ENCODE peak calls at places on chromosomes 4 and X, in four cellular contexts. One of them, this sample, is unnamed.

GRCh38 chrX:153662266-153662665 is 11.3 kb downstream of the PNCK start:
- DNase-seq in activated B cell treated with CpG ODN at 0.5 μM for 24 hours: peak; percentile 44
- DNase-seq in glutamatergic neuron: peak; percentile 47
- DNase-seq in H9: peak; percentile 80
- DNase-seq in this sample: peak; percentile 74

GRCh38 chr4:180923476-180923875 is 1319.7 kb upstream of the TENM3 start:
- DNase-seq in glutamatergic neuron: no peak
- DNase-seq in activated B cell treated with CpG ODN at 0.5 μM for 24 hours: no peak
- DNase-seq in H9: no peak
- DNase-seq in this sample: no peak

GRCh38 chr4:40399578-40399977 is 64.4 kb downstream of the CHRNA9 start:
- DNase-seq in glutamatergic neuron: no peak
- DNase-seq in H9: no peak
- DNase-seq in activated B cell treated with CpG ODN at 0.5 μM for 24 hours: no peak
- DNase-seq in this sample: no peak

GRCh38 chr4:38071801-38072567 is 111.8 kb downstream of the PTTG2 start:
- DNase-seq in glutamatergic neuron: no peak
- DNase-seq in activated B cell treated with CpG ODN at 0.5 μM for 24 hours: no peak
- DNase-seq in H9: no peak
- DNase-seq in this sample: no peak

GRCh38 chr4:110733901-110734300 is 111.0 kb upstream of the PITX2 start:
- DNase-seq in H9: no peak
- DNase-seq in activated B cell treated with CpG ODN at 0.5 μM for 24 hours: no peak
- DNase-seq in glutamatergic neuron: no peak
- DNase-seq in this sample: no peak

GRCh38 chr4:568351-568652 is 7.8 kb downstream of the TMEM271 start:
- DNase-seq in H9: no peak
- DNase-seq in activated B cell treated with CpG ODN at 0.5 μM for 24 hours: no peak
- DNase-seq in glutamatergic neuron: no peak
- DNase-seq in this sample: no peak

GRCh38 chr4:77025643-77026321 is 50.0 kb downstream of the CCNI start:
- DNase-seq in glutamatergic neuron: no peak
- DNase-seq in activated B cell treated with CpG ODN at 0.5 μM for 24 hours: no peak
- DNase-seq in H9: no peak
- DNase-seq in this sample: no peak

GRCh38 chr4:111744847-111745246 is 400.4 kb upstream of the FAM241A start:
- DNase-seq in activated B cell treated with CpG ODN at 0.5 μM for 24 hours: no peak
- DNase-seq in glutamatergic neuron: no peak
- DNase-seq in H9: no peak
- DNase-seq in this sample: no peak

GRCh38 chrX:56947695-56948094 is 47.6 kb downstream of the SPIN3 start:
- DNase-seq in glutamatergic neuron: no peak
- DNase-seq in H9: no peak
- DNase-seq in activated B cell treated with CpG ODN at 0.5 μM for 24 hours: no peak
- DNase-seq in this sample: no peak

GRCh38 chrX:69133561-69134542 is 31.4 kb downstream of the PJA1 start:
- DNase-seq in H9: peak; percentile 81
- DNase-seq in glutamatergic neuron: peak; percentile 19
- DNase-seq in activated B cell treated with CpG ODN at 0.5 μM for 24 hours: no peak
- DNase-seq in this sample: no peak

GRCh38 chr4:147340111-147340510 is 140.8 kb upstream of the EDNRA start:
- DNase-seq in H9: no peak
- DNase-seq in glutamatergic neuron: no peak
- DNase-seq in activated B cell treated with CpG ODN at 0.5 μM for 24 hours: no peak
- DNase-seq in this sample: no peak

GRCh38 chr4:99301376-99302164 is 10.8 kb upstream of the ADH1A start:
- DNase-seq in glutamatergic neuron: no peak
- DNase-seq in H9: no peak
- DNase-seq in activated B cell treated with CpG ODN at 0.5 μM for 24 hours: no peak
- DNase-seq in this sample: no peak

GRCh38 chr4:158410272-158410671 is 111.4 kb upstream of the RXFP1 start:
- DNase-seq in activated B cell treated with CpG ODN at 0.5 μM for 24 hours: no peak
- DNase-seq in glutamatergic neuron: no peak
- DNase-seq in H9: no peak
- DNase-seq in this sample: no peak

GRCh38 chr4:155678011-155678410 is 11.4 kb downstream of the GUCY1A1 start:
- DNase-seq in activated B cell treated with CpG ODN at 0.5 μM for 24 hours: no peak
- DNase-seq in H9: no peak
- DNase-seq in glutamatergic neuron: no peak
- DNase-seq in this sample: no peak

GRCh38 chr4:119046263-119046662 is 89.4 kb upstream of the MYOZ2 start:
- DNase-seq in activated B cell treated with CpG ODN at 0.5 μM for 24 hours: no peak
- DNase-seq in glutamatergic neuron: no peak
- DNase-seq in H9: no peak
- DNase-seq in this sample: no peak

GRCh38 chr4:133969202-133969873 is 232.3 kb downstream of the PABPC4L start:
- DNase-seq in glutamatergic neuron: no peak
- DNase-seq in activated B cell treated with CpG ODN at 0.5 μM for 24 hours: no peak
- DNase-seq in H9: no peak
- DNase-seq in this sample: no peak

GRCh38 chr4:82428969-82429727 is 1.1 kb downstream of the HNRNPDL start:
- DNase-seq in activated B cell treated with CpG ODN at 0.5 μM for 24 hours: peak; percentile 97
- DNase-seq in glutamatergic neuron: peak; percentile 95
- DNase-seq in H9: peak; percentile 92
- DNase-seq in this sample: peak; percentile 96

GRCh38 chr4:1191621-1192020 is 19.2 kb upstream of the SPON2 start:
- DNase-seq in glutamatergic neuron: no peak
- DNase-seq in activated B cell treated with CpG ODN at 0.5 μM for 24 hours: peak; percentile 5
- DNase-seq in H9: no peak
- DNase-seq in this sample: no peak

GRCh38 chrX:107450823-107451509 is 1.5 kb downstream of the FRMPD3 start:
- DNase-seq in glutamatergic neuron: peak; percentile 78
- DNase-seq in H9: peak; percentile 86
- DNase-seq in activated B cell treated with CpG ODN at 0.5 μM for 24 hours: no peak
- DNase-seq in this sample: peak; percentile 47

GRCh38 chr4:181611033-181611711 is 632.0 kb upstream of the TENM3 start:
- DNase-seq in H9: no peak
- DNase-seq in activated B cell treated with CpG ODN at 0.5 μM for 24 hours: no peak
- DNase-seq in glutamatergic neuron: no peak
- DNase-seq in this sample: no peak

GRCh38 chr4:742096-742741 is 36.6 kb downstream of the PCGF3 start:
- DNase-seq in activated B cell treated with CpG ODN at 0.5 μM for 24 hours: no peak
- DNase-seq in H9: no peak
- DNase-seq in glutamatergic neuron: no peak
- DNase-seq in this sample: no peak

GRCh38 chrX:97398030-97398551 is 514.4 kb downstream of the RPA4 start:
- DNase-seq in activated B cell treated with CpG ODN at 0.5 μM for 24 hours: no peak
- DNase-seq in H9: no peak
- DNase-seq in glutamatergic neuron: no peak
- DNase-seq in this sample: no peak

GRCh38 chr4:131063878-131064277 is 1967.9 kb downstream of the C4orf33 start:
- DNase-seq in activated B cell treated with CpG ODN at 0.5 μM for 24 hours: no peak
- DNase-seq in H9: no peak
- DNase-seq in glutamatergic neuron: no peak
- DNase-seq in this sample: no peak

DNA sequence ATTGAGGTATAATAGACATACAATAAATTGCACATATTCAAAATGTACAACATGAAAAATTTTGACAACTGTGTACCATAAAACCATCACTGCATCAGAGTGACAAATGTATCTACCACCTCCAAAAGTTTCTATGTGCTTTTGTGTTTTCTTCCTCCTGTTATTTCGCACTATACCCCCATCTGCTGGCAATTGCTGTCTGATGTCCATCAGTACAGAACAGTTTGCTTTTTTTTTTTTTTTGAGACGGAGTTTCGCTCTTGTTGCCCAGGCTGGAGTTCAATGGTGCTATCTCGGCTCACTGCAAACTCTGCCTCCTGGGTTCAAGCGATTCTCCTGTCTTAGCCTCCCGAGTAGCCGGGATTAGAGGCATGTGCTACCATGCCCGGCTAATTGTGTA is 154.3 kb upstream of the GIMD1 start:
- DNase-seq in glutamatergic neuron: no peak
- DNase-seq in H9: no peak
- DNase-seq in activated B cell treated with CpG ODN at 0.5 μM for 24 hours: no peak
- DNase-seq in this sample: no peak
- TF ChIP-seq CTCF in glutamatergic neuron: no peak
- TF ChIP-seq CTCF in H9: peak; percentile 32
- TF ChIP-seq CTCF in activated B cell treated with CpG ODN at 0.5 μM for 24 hours: no peak
- TF ChIP-seq CTCF in this sample: no peak

DNA sequence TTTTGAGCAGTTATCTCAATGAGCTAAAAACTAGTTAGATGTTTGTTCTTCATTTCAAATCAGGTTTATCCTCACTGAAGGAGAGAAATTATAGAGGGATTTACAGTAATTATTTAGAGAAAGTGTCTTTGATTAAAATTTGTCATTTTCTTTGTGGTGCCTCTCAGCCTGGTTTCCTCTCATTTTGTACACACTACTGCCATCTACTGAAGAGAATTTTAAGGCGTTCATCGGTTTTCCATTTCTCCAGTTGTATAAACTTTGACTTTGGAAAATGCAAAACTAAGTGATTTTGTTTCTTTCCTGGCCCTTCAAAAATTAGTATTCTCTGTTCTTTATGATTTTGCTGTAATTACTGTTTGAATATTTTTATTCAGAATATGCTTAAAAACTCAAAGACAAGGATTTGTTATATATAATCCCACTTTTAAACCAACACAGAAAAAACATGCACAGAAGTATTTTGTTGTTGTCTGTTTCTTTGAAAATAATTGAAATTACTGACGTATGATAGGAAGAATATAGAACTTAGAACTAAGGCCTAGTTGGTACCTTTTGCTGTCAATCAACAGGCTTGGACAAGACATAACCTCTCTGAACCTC is 34.4 kb upstream of the ANXA3 start:
- DNase-seq in glutamatergic neuron: no peak
- DNase-seq in H9: no peak
- DNase-seq in activated B cell treated with CpG ODN at 0.5 μM for 24 hours: no peak
- DNase-seq in this sample: no peak
- TF ChIP-seq CTCF in glutamatergic neuron: peak; percentile 41
- TF ChIP-seq CTCF in H9: peak; percentile 80
- TF ChIP-seq CTCF in activated B cell treated with CpG ODN at 0.5 μM for 24 hours: no peak
- TF ChIP-seq CTCF in this sample: no peak

DNA sequence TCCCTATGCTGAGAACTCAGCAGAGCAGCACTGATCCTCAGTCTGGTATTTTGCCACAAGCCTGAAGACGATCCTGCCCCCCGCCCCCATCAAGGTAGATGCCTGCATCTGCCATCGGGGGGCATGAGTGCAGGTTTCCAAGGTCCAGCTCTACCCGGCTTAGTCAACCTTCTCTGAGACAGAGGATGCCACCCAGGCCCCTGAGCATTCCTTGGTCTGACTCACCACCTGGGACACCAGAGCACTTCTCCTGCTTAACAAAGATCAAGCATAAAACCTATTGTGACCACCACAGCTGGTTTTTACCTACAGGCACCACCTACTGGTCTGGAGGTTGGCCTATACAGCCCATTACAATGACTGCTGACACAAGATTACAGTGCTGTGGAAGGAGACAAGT is 1168.1 kb downstream of the PCDH19 start:
- DNase-seq in activated B cell treated with CpG ODN at 0.5 μM for 24 hours: no peak
- DNase-seq in glutamatergic neuron: no peak
- DNase-seq in H9: peak; percentile 93
- DNase-seq in this sample: no peak
- TF ChIP-seq CTCF in activated B cell treated with CpG ODN at 0.5 μM for 24 hours: no peak
- TF ChIP-seq CTCF in glutamatergic neuron: no peak
- TF ChIP-seq CTCF in H9: peak; percentile 63
- TF ChIP-seq CTCF in this sample: no peak

DNA sequence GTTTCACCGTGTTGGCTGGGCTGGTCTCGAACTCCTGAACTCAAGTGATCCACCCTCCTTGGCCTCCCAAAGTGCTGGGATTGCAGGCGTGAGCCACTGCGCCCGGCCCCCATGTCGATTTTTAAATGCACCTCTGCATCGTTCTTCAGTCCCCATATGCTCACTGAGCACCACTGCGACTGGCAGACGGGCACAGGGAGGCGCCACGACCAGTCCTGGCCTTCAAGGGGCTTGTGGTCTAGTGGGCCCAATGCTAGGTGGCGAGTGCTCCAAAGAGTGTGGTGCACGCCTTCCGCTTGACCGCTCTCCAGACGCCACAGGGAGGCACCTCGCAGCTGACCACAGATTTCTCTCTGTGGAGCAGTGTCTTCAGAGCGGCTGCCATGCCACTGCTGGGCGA is 11.7 kb upstream of the MSANTD1 start:
- DNase-seq in activated B cell treated with CpG ODN at 0.5 μM for 24 hours: no peak
- DNase-seq in glutamatergic neuron: no peak
- DNase-seq in H9: no peak
- DNase-seq in this sample: no peak
- TF ChIP-seq CTCF in activated B cell treated with CpG ODN at 0.5 μM for 24 hours: no peak
- TF ChIP-seq CTCF in glutamatergic neuron: no peak
- TF ChIP-seq CTCF in H9: no peak
- TF ChIP-seq CTCF in this sample: no peak

GRCh38 chr4:48205092-48205491 is 64.5 kb downstream of the TEC start:
- DNase-seq in H9: no peak
- DNase-seq in glutamatergic neuron: no peak
- DNase-seq in activated B cell treated with CpG ODN at 0.5 μM for 24 hours: no peak
- DNase-seq in this sample: no peak
- TF ChIP-seq CTCF in H9: no peak
- TF ChIP-seq CTCF in glutamatergic neuron: no peak
- TF ChIP-seq CTCF in activated B cell treated with CpG ODN at 0.5 μM for 24 hours: no peak
- TF ChIP-seq CTCF in this sample: no peak

This sample was measured in CD8-positive, alpha-beta T cell.